ENCODE peak calls at places on chromosomes 12 and 14, in five cellular contexts. V is adrenal gland, P is NCI-H460, D is H7, N is neuronal stem cell. B is an unnamed sample.

GRCh38 chr12:69239922-69240624 is 704 bp downstream of the CPSF6 start:
- DNase-seq in N (peak), V (peak), P (no peak), D (peak), B (peak)

GRCh38 chr12:49358548-49359141 is 8.6 kb upstream of the SPATS2 start:
- DNase-seq in D (peak), N (peak), V (no peak), P (peak), B (peak)

GRCh38 chr12:87329076-87329863 is 699.9 kb downstream of the C12orf50 start:
- DNase-seq in D (no peak), N (no peak), P (no peak), V (no peak), B (no peak)

GRCh38 chr12:127257366-127257935 is 1009.5 kb upstream of the TMEM132C start:
- DNase-seq in P (no peak), N (no peak), V (no peak), D (no peak), B (no peak)

GRCh38 chr12:125228519-125229260 is 163.5 kb downstream of the AACS start:
- DNase-seq in N (peak), V (no peak), P (no peak), D (peak), B (no peak)

GRCh38 chr14:31536201-31536960 is 24.8 kb upstream of the NUBPL start:
- DNase-seq in P (no peak), V (no peak), D (no peak), N (no peak), B (peak)

GRCh38 chr12:52530905-52531304 is 10.7 kb upstream of the KRT5 start:
- DNase-seq in P (no peak), V (no peak), N (no peak), D (no peak), B (no peak)

GRCh38 chr12:89384750-89385273 is 32.5 kb upstream of the DUSP6 start:
- DNase-seq in N (no peak), V (no peak), P (no peak), D (no peak), B (no peak)

GRCh38 chr12:38906482-38907170 is 1.2 kb upstream of the CPNE8 start:
- DNase-seq in D (peak), V (peak), N (peak), P (peak), B (peak)

GRCh38 chr12:49776413-49776812 is 35.1 kb downstream of the TMBIM6 start:
- DNase-seq in P (peak), V (peak), D (peak), N (peak), B (peak)

GRCh38 chr14:64196668-64197411 is 97.3 kb downstream of the ESR2 start:
- DNase-seq in N (peak), P (peak), V (peak), D (peak), B (no peak)

GRCh38 chr14:99287269-99287942 is 15.4 kb upstream of the BCL11B start:
- DNase-seq in P (no peak), D (no peak), N (no peak), V (no peak), B (no peak)

GRCh38 chr14:64997108-64997794 is 10.6 kb downstream of the FNTB start:
- DNase-seq in D (no peak), P (no peak), N (no peak), V (no peak), B (no peak)

GRCh38 chr14:105919458-105920150 is 393.2 kb downstream of the TMEM121 start:
- DNase-seq in V (no peak), P (no peak), D (no peak), N (no peak), B (no peak)

GRCh38 chr14:74852922-74853530 is 22.9 kb downstream of the PROX2 start:
- DNase-seq in P (no peak), V (no peak), D (no peak), N (no peak), B (no peak)

GRCh38 chr14:67285876-67286452 is 44.7 kb downstream of the PALS1 start:
- DNase-seq in D (peak), N (no peak), V (no peak), P (peak), B (no peak)

GRCh38 chr14:46646796-46647195 is 4.8 kb downstream of the RPL10L start:
- DNase-seq in D (no peak), V (no peak), P (no peak), N (no peak), B (no peak)

GRCh38 chr14:50666772-50667490 is 1.2 kb downstream of the SAV1 start:
- DNase-seq in V (peak), D (peak), P (peak), N (peak), B (peak)

GRCh38 chr12:106303202-106303820 is 778 bp downstream of the TCP11L2 start:
- DNase-seq in D (peak), P (peak), N (peak), V (peak), B (peak)

GRCh38 chr14:37816743-37817295 is 221.4 kb downstream of the TTC6 start:
- DNase-seq in V (no peak), D (no peak), P (no peak), N (no peak), B (no peak)

GRCh38 chr12:87929346-87929745 is 99.9 kb downstream of the C12orf50 start:
- DNase-seq in P (no peak), N (no peak), D (no peak), V (no peak), B (no peak)

GRCh38 chr14:31716208-31716607 is 155.0 kb downstream of the NUBPL start:
- DNase-seq in D (no peak), N (no peak), V (no peak), P (no peak), B (no peak)

GRCh38 chr14:39768579-39768978 is 336.3 kb upstream of the FBXO33 start:
- DNase-seq in P (no peak), D (no peak), V (no peak), N (no peak), B (no peak)

GRCh38 chr14:22485178-22485577 is 103.8 kb downstream of the DAD1 start:
- DNase-seq in P (no peak), V (no peak), N (no peak), D (no peak), B (no peak)

GRCh38 chr14:101505216-101505970 is 55.9 kb upstream of the DIO3 start:
- DNase-seq in P (no peak), V (no peak), N (no peak), D (peak), B (peak)

GRCh38 chr14:23568600-23569310 is 1.2 kb upstream of the AP1G2 start:
- DNase-seq in D (peak), V (peak), P (no peak), N (no peak), B (no peak)

GRCh38 chr14:87131879-87132278 is 861.1 kb downstream of the GALC start:
- DNase-seq in P (no peak), V (no peak), D (peak), N (no peak), B (no peak)

GRCh38 chr14:95953111-95953724 is 76.6 kb downstream of the TUNAR start:
- DNase-seq in V (no peak), P (peak), N (peak), D (peak), B (no peak)

GRCh38 chr14:99724939-99725773 is 41.1 kb downstream of the CYP46A1 start:
- DNase-seq in P (no peak), D (peak), N (no peak), V (no peak), B (no peak)

GRCh38 chr12:102298022-102298421 is 100.4 kb upstream of the PMCH start:
- DNase-seq in N (no peak), D (no peak), V (no peak), P (no peak), B (no peak)

GRCh38 chr12:67271976-67272375 is 2.8 kb downstream of the CAND1 start:
- DNase-seq in V (no peak), P (no peak), D (no peak), N (no peak), B (no peak)

GRCh38 chr12:46387697-46388096 is 15.1 kb upstream of the SLC38A2 start:
- DNase-seq in P (no peak), V (no peak), D (no peak), N (no peak), B (peak)

GRCh38 chr14:75711134-75711795 is 50.2 kb downstream of the TTLL5 start:
- DNase-seq in V (peak), N (peak), D (peak), P (peak), B (no peak)

GRCh38 chr14:103231376-103232019 is 102.5 kb upstream of the EIF5 start:
- DNase-seq in N (no peak), P (no peak), V (no peak), D (peak), B (no peak)

GRCh38 chr14:95763875-95764274 is 50.0 kb upstream of the TCL1A start:
- DNase-seq in P (no peak), D (no peak), V (no peak), N (no peak), B (no peak)

B was measured in transverse colon.